ENCODE peak calls at places on chromosomes 16 and 17, in four cellular contexts. One of them, this sample, is unnamed.
A peak's percentile ranks its signal among the peaks of the same experiment; 100 is the strongest.

GRCh38 chr17:15999974-16000827 is 577 bp downstream of the TTC19 start:
- DNase-seq in K562: no peak
- DNase-seq in H1: no peak
- DNase-seq in A549: peak; percentile 48
- DNase-seq in this sample: peak; percentile 15

GRCh38 chr16:12613131-12613991 is 190.3 kb downstream of the CPPED1 start:
- DNase-seq in H1: peak; percentile 39
- DNase-seq in A549: peak; percentile 94
- DNase-seq in K562: peak; percentile 68
- DNase-seq in this sample: peak; percentile 100

GRCh38 chr17:8320990-8321389 is 10.9 kb downstream of the ARHGEF15 start:
- DNase-seq in A549: peak; percentile 59
- DNase-seq in K562: peak; percentile 36
- DNase-seq in H1: no peak
- DNase-seq in this sample: no peak

GRCh38 chr17:33968350-33969044 is 286.6 kb upstream of the CCL2 start:
- DNase-seq in K562: peak; percentile 43
- DNase-seq in A549: peak; percentile 18
- DNase-seq in H1: no peak
- DNase-seq in this sample: no peak

GRCh38 chr17:38452719-38453118 is 24.5 kb downstream of the ARHGAP23 start:
- DNase-seq in K562: no peak
- DNase-seq in A549: no peak
- DNase-seq in H1: no peak
- DNase-seq in this sample: no peak

GRCh38 chr16:55297062-55297909 is 26.7 kb upstream of the IRX6 start:
- DNase-seq in K562: no peak
- DNase-seq in A549: no peak
- DNase-seq in H1: no peak
- DNase-seq in this sample: no peak

GRCh38 chr17:67500261-67500660 is 123.2 kb downstream of the PITPNC1 start:
- DNase-seq in H1: no peak
- DNase-seq in K562: no peak
- DNase-seq in A549: peak; percentile 27
- DNase-seq in this sample: no peak

GRCh38 chr17:49603238-49603637 is 27.6 kb downstream of the NXPH3 start:
- DNase-seq in A549: no peak
- DNase-seq in H1: no peak
- DNase-seq in K562: no peak
- DNase-seq in this sample: no peak

GRCh38 chr17:46777943-46778915 is 40.3 kb downstream of the WNT3 start:
- DNase-seq in K562: peak; percentile 67
- DNase-seq in A549: peak; percentile 36
- DNase-seq in H1: no peak
- DNase-seq in this sample: peak; percentile 53

GRCh38 chr17:66485272-66485947 is 183.0 kb downstream of the PRKCA start:
- DNase-seq in K562: no peak
- DNase-seq in A549: no peak
- DNase-seq in H1: no peak
- DNase-seq in this sample: no peak

GRCh38 chr16:87880117-87880696 is 10.9 kb upstream of the SLC7A5 start:
- DNase-seq in H1: no peak
- DNase-seq in A549: no peak
- DNase-seq in K562: no peak
- DNase-seq in this sample: no peak

GRCh38 chr17:67656494-67657203 is 61.1 kb upstream of the NOL11 start:
- DNase-seq in K562: no peak
- DNase-seq in H1: no peak
- DNase-seq in A549: no peak
- DNase-seq in this sample: no peak

GRCh38 chr16:9075299-9076071 is 16.0 kb upstream of the HAPSTR1 start:
- DNase-seq in K562: no peak
- DNase-seq in A549: no peak
- DNase-seq in H1: no peak
- DNase-seq in this sample: no peak

GRCh38 chr17:28501421-28502284 is 4.5 kb upstream of the FOXN1 start:
- DNase-seq in K562: no peak
- DNase-seq in H1: no peak
- DNase-seq in A549: no peak
- DNase-seq in this sample: no peak

GRCh38 chr17:17155568-17155967 is 50.6 kb downstream of the PLD6 start:
- DNase-seq in A549: peak; percentile 44
- DNase-seq in K562: no peak
- DNase-seq in H1: no peak
- DNase-seq in this sample: peak; percentile 9

GRCh38 chr16:85460983-85461813 is 151.9 kb upstream of the GSE1 start:
- DNase-seq in A549: peak; percentile 43
- DNase-seq in K562: peak; percentile 76
- DNase-seq in H1: no peak
- DNase-seq in this sample: peak; percentile 39

GRCh38 chr17:42512733-42513251 is 23.2 kb upstream of the NAGLU start:
- DNase-seq in K562: no peak
- DNase-seq in H1: no peak
- DNase-seq in A549: no peak
- DNase-seq in this sample: no peak

GRCh38 chr17:74892974-74893911 is at the start of gene FADS6:
- DNase-seq in A549: no peak
- DNase-seq in H1: no peak
- DNase-seq in K562: peak; percentile 77
- DNase-seq in this sample: no peak

GRCh38 chr17:74454197-74455024 is 12.0 kb upstream of the CD300A start:
- DNase-seq in K562: no peak
- DNase-seq in A549: no peak
- DNase-seq in H1: no peak
- DNase-seq in this sample: peak; percentile 80

GRCh38 chr17:73325527-73325842 is 13.7 kb upstream of the CDC42EP4 start:
- DNase-seq in K562: no peak
- DNase-seq in H1: no peak
- DNase-seq in A549: no peak
- DNase-seq in this sample: no peak

GRCh38 chr17:4833941-4834501 is 881 bp downstream of the MINK1 start:
- DNase-seq in H1: no peak
- DNase-seq in K562: no peak
- DNase-seq in A549: peak; percentile 26
- DNase-seq in this sample: peak; percentile 68

GRCh38 chr17:45170976-45171337 is 9.3 kb downstream of the HEXIM2 start:
- DNase-seq in A549: peak; percentile 93
- DNase-seq in K562: no peak
- DNase-seq in H1: no peak
- DNase-seq in this sample: no peak

GRCh38 chr16:72787130-72787518 is 260.8 kb downstream of the ZFHX3 start:
- DNase-seq in A549: no peak
- DNase-seq in H1: no peak
- DNase-seq in K562: no peak
- DNase-seq in this sample: no peak

GRCh38 chr17:74745548-74746177 is 2.8 kb upstream of the NHERF1 start:
- DNase-seq in H1: no peak
- DNase-seq in A549: no peak
- DNase-seq in K562: no peak
- DNase-seq in this sample: no peak

GRCh38 chr16:28180660-28181556 is 30.9 kb downstream of the XPO6 start:
- DNase-seq in H1: no peak
- DNase-seq in A549: no peak
- DNase-seq in K562: no peak
- DNase-seq in this sample: no peak

GRCh38 chr17:69227536-69227935 is 1.1 kb downstream of the ABCA10 start:
- DNase-seq in K562: no peak
- DNase-seq in A549: no peak
- DNase-seq in H1: no peak
- DNase-seq in this sample: no peak

GRCh38 chr16:26563018-26563417 is 503.7 kb upstream of the C16orf82 start:
- DNase-seq in A549: no peak
- DNase-seq in K562: no peak
- DNase-seq in H1: no peak
- DNase-seq in this sample: no peak

GRCh38 chr17:58630883-58631522 is 60.8 kb downstream of the TEX14 start:
- DNase-seq in H1: peak; percentile 77
- DNase-seq in K562: peak; percentile 30
- DNase-seq in A549: no peak
- DNase-seq in this sample: no peak

GRCh38 chr16:104355-104754 is 26.3 kb downstream of the MPG start:
- DNase-seq in H1: no peak
- DNase-seq in K562: no peak
- DNase-seq in A549: no peak
- DNase-seq in this sample: no peak

GRCh38 chr16:48409839-48410610 is 24.8 kb upstream of the SIAH1 start:
- DNase-seq in A549: peak; percentile 68
- DNase-seq in K562: peak; percentile 18
- DNase-seq in H1: no peak
- DNase-seq in this sample: peak; percentile 93
- TF ChIP-seq PHF8 in A549: no peak
- TF ChIP-seq PHF8 in K562: no peak
- TF ChIP-seq PHF8 in H1: no peak
- TF ChIP-seq PHF8 in this sample: no peak

GRCh38 chr17:79951361-79952264 is 84.1 kb downstream of the TBC1D16 start:
- DNase-seq in H1: no peak
- DNase-seq in A549: no peak
- DNase-seq in K562: no peak
- DNase-seq in this sample: peak; percentile 47
- TF ChIP-seq PHF8 in H1: no peak
- TF ChIP-seq PHF8 in A549: no peak
- TF ChIP-seq PHF8 in K562: no peak
- TF ChIP-seq PHF8 in this sample: no peak

GRCh38 chr16:23024044-23024443 is 125.2 kb downstream of the USP31 start:
- DNase-seq in A549: no peak
- DNase-seq in K562: no peak
- DNase-seq in H1: no peak
- DNase-seq in this sample: no peak

GRCh38 chr16:23016372-23016771 is 132.9 kb downstream of the USP31 start:
- DNase-seq in A549: no peak
- DNase-seq in K562: no peak
- DNase-seq in H1: no peak
- DNase-seq in this sample: no peak

GRCh38 chr16:23014592-23014991 is 134.7 kb downstream of the USP31 start:
- DNase-seq in A549: peak; percentile 10
- DNase-seq in H1: no peak
- DNase-seq in K562: no peak
- DNase-seq in this sample: no peak

GRCh38 chr16:23015580-23015979 is 133.7 kb downstream of the USP31 start:
- DNase-seq in K562: no peak
- DNase-seq in A549: no peak
- DNase-seq in H1: no peak
- DNase-seq in this sample: no peak

DNA sequence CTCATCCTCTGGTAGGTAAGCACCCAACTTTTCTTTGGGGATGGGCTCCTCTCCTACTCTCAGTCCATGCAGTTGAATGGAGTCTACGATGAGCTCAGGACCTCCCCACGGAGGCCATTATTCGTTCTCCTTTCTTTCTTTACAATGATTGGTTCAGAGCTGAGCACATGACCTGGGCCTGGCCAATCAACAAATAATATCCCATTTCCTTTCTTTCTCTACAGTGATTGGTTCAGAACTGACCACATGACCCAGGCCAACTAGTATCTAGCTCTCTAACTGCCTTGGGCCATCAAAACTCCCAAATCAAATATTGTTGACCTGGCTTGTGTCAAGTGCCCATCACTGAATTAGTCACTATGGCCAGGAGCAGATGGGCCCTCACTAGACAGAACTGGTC is 129.2 kb downstream of the USP31 start:
- DNase-seq in H1: no peak
- DNase-seq in K562: peak; percentile 49
- DNase-seq in A549: peak; percentile 27
- DNase-seq in this sample: no peak
- TF ChIP-seq PHF8 in H1: no peak
- TF ChIP-seq PHF8 in K562: no peak
- TF ChIP-seq PHF8 in A549: no peak
- TF ChIP-seq PHF8 in this sample: no peak

DNA sequence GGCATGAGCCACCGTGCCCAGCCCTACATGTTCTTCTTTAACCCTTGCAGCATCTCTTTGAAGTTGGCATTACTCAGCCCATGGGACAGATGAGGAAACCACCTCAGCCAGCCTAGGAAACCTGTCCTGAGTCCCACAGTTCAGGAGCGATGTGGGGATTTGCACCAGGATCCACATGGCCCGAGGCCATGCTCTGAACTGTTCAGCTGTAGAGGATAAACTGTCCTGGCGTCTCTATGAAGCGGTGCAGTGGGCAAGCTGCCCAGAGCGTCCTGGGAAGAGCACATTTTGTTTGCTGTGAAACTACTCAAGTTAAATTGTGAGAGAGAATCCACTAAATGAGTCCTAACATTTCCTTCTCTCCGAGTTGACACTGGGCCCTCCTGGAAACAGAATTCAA is 276.7 kb upstream of the TNRC6C start:
- DNase-seq in A549: no peak
- DNase-seq in H1: no peak
- DNase-seq in K562: no peak
- DNase-seq in this sample: no peak
- TF ChIP-seq PHF8 in A549: no peak
- TF ChIP-seq PHF8 in H1: no peak
- TF ChIP-seq PHF8 in K562: no peak
- TF ChIP-seq PHF8 in this sample: no peak

GRCh38 chr17:22511431-22511830 is 819.1 kb downstream of the KCNJ18 start:
- DNase-seq in K562: no peak
- DNase-seq in A549: no peak
- DNase-seq in H1: no peak
- DNase-seq in this sample: no peak
- TF ChIP-seq PHF8 in K562: no peak
- TF ChIP-seq PHF8 in A549: no peak
- TF ChIP-seq PHF8 in H1: no peak
- TF ChIP-seq PHF8 in this sample: no peak

GRCh38 chr17:77581480-77581879 is 377.0 kb upstream of the TNRC6C start:
- DNase-seq in K562: no peak
- DNase-seq in H1: no peak
- DNase-seq in A549: peak; percentile 45
- DNase-seq in this sample: no peak

GRCh38 chr17:77579131-77579530 is 379.4 kb upstream of the TNRC6C start:
- DNase-seq in A549: no peak
- DNase-seq in K562: no peak
- DNase-seq in H1: no peak
- DNase-seq in this sample: no peak

GRCh38 chr17:77579717-77580116 is 378.8 kb upstream of the TNRC6C start:
- DNase-seq in H1: no peak
- DNase-seq in K562: no peak
- DNase-seq in A549: no peak
- DNase-seq in this sample: no peak

GRCh38 chr17:77580531-77580930 is 378.0 kb upstream of the TNRC6C start:
- DNase-seq in H1: no peak
- DNase-seq in A549: no peak
- DNase-seq in K562: no peak
- DNase-seq in this sample: no peak

GRCh38 chr17:77580956-77581355 is 377.5 kb upstream of the TNRC6C start:
- DNase-seq in H1: no peak
- DNase-seq in A549: no peak
- DNase-seq in K562: no peak
- DNase-seq in this sample: no peak
- TF ChIP-seq PHF8 in H1: no peak
- TF ChIP-seq PHF8 in A549: no peak
- TF ChIP-seq PHF8 in K562: no peak
- TF ChIP-seq PHF8 in this sample: no peak

GRCh38 chr17:83079766-83080616 is 582 bp downstream of the METRNL start:
- DNase-seq in K562: peak; percentile 61
- DNase-seq in H1: no peak
- DNase-seq in A549: no peak
- DNase-seq in this sample: no peak
- TF ChIP-seq PHF8 in K562: peak; percentile 20
- TF ChIP-seq PHF8 in H1: no peak
- TF ChIP-seq PHF8 in A549: no peak
- TF ChIP-seq PHF8 in this sample: no peak

GRCh38 chr17:77501101-77501566 is 360.4 kb downstream of the SEC14L1 start:
- DNase-seq in A549: peak; percentile 57
- DNase-seq in K562: peak; percentile 66
- DNase-seq in H1: no peak
- DNase-seq in this sample: peak; percentile 43
- TF ChIP-seq PHF8 in A549: no peak
- TF ChIP-seq PHF8 in K562: no peak
- TF ChIP-seq PHF8 in H1: no peak
- TF ChIP-seq PHF8 in this sample: no peak

This sample was measured in HepG2.